ENCODE peak calls at places on chromosomes 16 and 17, in nine cellular contexts. U is HFFc6; S is GM06990; L is iPS DF 6.9; G is stimulated activated CD8-positive, alpha-beta memory T cell treated with anti-CD3 and anti-CD28 coated beads, Interleukin-2, amount 100 ng/mL, for 48 hours; V is BJ; M is stimulated activated CD4-positive, alpha-beta T cell treated with anti-CD3 and anti-CD28 coated beads, Interleukin-1b, Interleukin-23, amount 100 ng/mL, for 1 hour; R is mesenteric fat pad; B is left cardiac atrium. X is an unnamed sample.

GRCh38 chr17:60792250-60792898 is 114.7 kb downstream of the BCAS3 start:
- DNase-seq in U (no peak), S (no peak), L (no peak), G (no peak), V (no peak), M (no peak), R (no peak), B (no peak), X (no peak)

GRCh38 chr17:8674344-8675305 is 44.1 kb upstream of the MYH10 start:
- DNase-seq in U (no peak), S (no peak), L (no peak), G (no peak), V (no peak), M (no peak), R (no peak), B (peak), X (no peak)

GRCh38 chr17:48198950-48199541 is 91.5 kb downstream of the SNX11 start:
- DNase-seq in U (no peak), S (no peak), L (no peak), G (no peak), V (no peak), M (no peak), R (no peak), B (no peak), X (no peak)

GRCh38 chr17:62791235-62792121 is 16.6 kb downstream of the MARCHF10 start:
- DNase-seq in U (peak), S (no peak), L (no peak), G (no peak), V (peak), M (no peak), R (no peak), B (no peak), X (no peak)

GRCh38 chr16:27980919-27981670 is 82.4 kb downstream of the GSG1L start:
- DNase-seq in U (no peak), S (no peak), L (no peak), G (no peak), V (no peak), M (no peak), R (peak), B (peak), X (no peak)

GRCh38 chr16:87956771-87957279 is 5.6 kb downstream of the BANP start:
- DNase-seq in U (peak), S (no peak), L (no peak), G (peak), V (no peak), M (no peak), R (no peak), B (no peak), X (no peak)

GRCh38 chr17:47999612-48000011 is 28.7 kb downstream of the CDK5RAP3 start:
- DNase-seq in U (peak), S (no peak), L (no peak), G (no peak), V (peak), M (no peak), R (no peak), B (no peak), X (no peak)

GRCh38 chr16:63982156-63982555 is 1139.7 kb downstream of the CDH11 start:
- DNase-seq in U (no peak), S (no peak), L (no peak), G (no peak), V (no peak), M (no peak), R (no peak), B (no peak), X (no peak)

GRCh38 chr17:37082985-37083384 is 134.2 kb downstream of the AATF start:
- DNase-seq in U (no peak), S (no peak), L (no peak), G (no peak), V (no peak), M (no peak), R (no peak), B (no peak), X (no peak)

GRCh38 chr17:66782866-66783265 is 52.1 kb upstream of the CACNG5 start:
- DNase-seq in U (no peak), S (no peak), L (no peak), G (no peak), V (no peak), M (no peak), R (no peak), B (no peak), X (no peak)

GRCh38 chr16:2317231-2318020 is 23.1 kb downstream of the ABCA3 start:
- DNase-seq in U (no peak), S (no peak), L (no peak), G (no peak), V (no peak), M (no peak), R (no peak), B (no peak), X (no peak)

GRCh38 chr16:3119286-3119685 is 6.9 kb downstream of the ZNF205 start:
- DNase-seq in U (no peak), S (no peak), L (no peak), G (no peak), V (no peak), M (no peak), R (no peak), B (no peak), X (no peak)

GRCh38 chr17:18219016-18219415 is 6.4 kb upstream of the LLGL1 start:
- DNase-seq in U (peak), S (no peak), L (no peak), G (no peak), V (no peak), M (no peak), R (no peak), B (peak), X (no peak)

GRCh38 chr16:85551319-85551978 is 61.7 kb upstream of the GSE1 start:
- DNase-seq in U (no peak), S (no peak), L (no peak), G (no peak), V (no peak), M (no peak), R (no peak), B (no peak), X (no peak)

GRCh38 chr17:296906-297690 is 55.5 kb downstream of the RPH3AL start:
- DNase-seq in U (no peak), S (no peak), L (no peak), G (no peak), V (no peak), M (no peak), R (no peak), B (no peak), X (no peak)

GRCh38 chr16:89700649-89701424 is 668 bp downstream of the SPATA2L start:
- DNase-seq in U (no peak), S (peak), L (no peak), G (no peak), V (no peak), M (no peak), R (no peak), B (peak), X (no peak)

GRCh38 chr17:55383771-55384679 is 37.6 kb downstream of the MMD start:
- DNase-seq in U (no peak), S (no peak), L (no peak), G (no peak), V (no peak), M (no peak), R (no peak), B (peak), X (no peak)

GRCh38 chr17:42706732-42707131 is 24.4 kb downstream of the CNTNAP1 start:
- DNase-seq in U (no peak), S (no peak), L (no peak), G (peak), V (no peak), M (no peak), R (peak), B (no peak), X (no peak)

GRCh38 chr16:81543571-81543970 is 99.0 kb downstream of the CMIP start:
- DNase-seq in U (no peak), S (no peak), L (no peak), G (no peak), V (no peak), M (no peak), R (no peak), B (no peak), X (no peak)

GRCh38 chr16:1701216-1701878 is 4.6 kb upstream of the MAPK8IP3 start:
- DNase-seq in U (no peak), S (no peak), L (no peak), G (no peak), V (no peak), M (no peak), R (no peak), B (peak), X (no peak)

GRCh38 chr17:32342603-32343325 is 791 bp upstream of the C17orf75 start:
- DNase-seq in U (no peak), S (no peak), L (no peak), G (no peak), V (no peak), M (no peak), R (no peak), B (no peak), X (no peak)

GRCh38 chr16:3651461-3652372 is 2.8 kb upstream of the DNASE1 start:
- DNase-seq in U (no peak), S (no peak), L (no peak), G (no peak), V (no peak), M (no peak), R (peak), B (no peak), X (no peak)

GRCh38 chr16:67730326-67730725 is 11.2 kb upstream of the GFOD2 start:
- DNase-seq in U (no peak), S (no peak), L (no peak), G (no peak), V (no peak), M (no peak), R (no peak), B (no peak), X (no peak)

GRCh38 chr17:72466199-72466598 is 345.4 kb downstream of the SOX9 start:
- DNase-seq in U (peak), S (peak), L (no peak), G (no peak), V (peak), M (no peak), R (peak), B (no peak), X (no peak)

GRCh38 chr16:77443834-77444460 is 9.1 kb upstream of the ADAMTS18 start:
- DNase-seq in U (no peak), S (no peak), L (no peak), G (no peak), V (no peak), M (no peak), R (no peak), B (no peak), X (no peak)

GRCh38 chr16:70512456-70512855 is 10.9 kb downstream of the COG4 start:
- DNase-seq in U (peak), S (no peak), L (no peak), G (no peak), V (no peak), M (no peak), R (no peak), B (no peak), X (no peak)

GRCh38 chr17:40538019-40538935 is 27.0 kb downstream of the CCR7 start:
- DNase-seq in U (no peak), S (no peak), L (no peak), G (no peak), V (no peak), M (no peak), R (no peak), B (peak), X (no peak)

GRCh38 chr16:18024566-18024965 is 312.0 kb downstream of the NPIPA8 start:
- DNase-seq in U (no peak), S (no peak), L (no peak), G (no peak), V (no peak), M (no peak), R (no peak), B (no peak), X (no peak)

GRCh38 chr17:21126645-21127507 is at the start of gene DHRS7B:
- DNase-seq in U (peak), S (peak), L (peak), G (peak), V (peak), M (peak), R (peak), B (peak), X (peak)

GRCh38 chr17:29590261-29590978 is 972 bp upstream of the GIT1 start:
- DNase-seq in U (peak), S (peak), L (no peak), G (no peak), V (no peak), M (no peak), R (no peak), B (peak), X (no peak)

GRCh38 chr17:71987634-71988033 is 133.2 kb upstream of the SOX9 start:
- DNase-seq in U (no peak), S (no peak), L (no peak), G (no peak), V (no peak), M (no peak), R (no peak), B (no peak), X (no peak)

GRCh38 chr17:32998893-32999240 is 7.2 kb downstream of the SPACA3 start:
- DNase-seq in U (peak), S (no peak), L (no peak), G (no peak), V (peak), M (no peak), R (no peak), B (no peak), X (no peak)

X was measured in cortex of kidney.